ENCODE peak calls at places on chromosome 1, in ten cellular contexts. One of them, this sample, is unnamed. For H3K4me1, the result is how much of the 10 kb centered on the place peaks cover.

GRCh38 chr1:5110508-5110907 is 456.1 kb downstream of the AJAP1 start:
- DNase-seq in uterus: no peak
- DNase-seq in adrenal gland: no peak
- DNase-seq in lower lobe of right lung: no peak
- DNase-seq in left ventricle myocardium inferior: no peak
- DNase-seq in HCT116: no peak
- DNase-seq in colonic mucosa: no peak
- DNase-seq in spleen: no peak
- DNase-seq in breast epithelium: no peak
- DNase-seq in OCI-LY7: no peak
- DNase-seq in this sample: no peak

GRCh38 chr1:109399326-109399957 is 1.7 kb upstream of the SORT1 start:
- DNase-seq in uterus: no peak
- DNase-seq in adrenal gland: no peak
- DNase-seq in lower lobe of right lung: no peak
- DNase-seq in left ventricle myocardium inferior: no peak
- DNase-seq in HCT116: peak
- DNase-seq in colonic mucosa: peak
- DNase-seq in spleen: no peak
- DNase-seq in breast epithelium: no peak
- DNase-seq in OCI-LY7: peak
- DNase-seq in this sample: no peak

GRCh38 chr1:151713874-151714273 is 2.7 kb downstream of the CELF3 start:
- DNase-seq in uterus: no peak
- DNase-seq in adrenal gland: no peak
- DNase-seq in lower lobe of right lung: no peak
- DNase-seq in left ventricle myocardium inferior: no peak
- DNase-seq in HCT116: no peak
- DNase-seq in colonic mucosa: no peak
- DNase-seq in spleen: no peak
- DNase-seq in breast epithelium: no peak
- DNase-seq in OCI-LY7: no peak
- DNase-seq in this sample: no peak

GRCh38 chr1:196407358-196408041 is 200.7 kb downstream of the KCNT2 start:
- DNase-seq in uterus: no peak
- DNase-seq in adrenal gland: no peak
- DNase-seq in lower lobe of right lung: no peak
- DNase-seq in left ventricle myocardium inferior: no peak
- DNase-seq in HCT116: no peak
- DNase-seq in colonic mucosa: no peak
- DNase-seq in spleen: no peak
- DNase-seq in breast epithelium: no peak
- DNase-seq in OCI-LY7: no peak
- DNase-seq in this sample: no peak

GRCh38 chr1:159211331-159212136 is 6.9 kb downstream of the ACKR1 start:
- DNase-seq in uterus: peak
- DNase-seq in adrenal gland: peak
- DNase-seq in lower lobe of right lung: no peak
- DNase-seq in left ventricle myocardium inferior: no peak
- DNase-seq in HCT116: peak
- DNase-seq in colonic mucosa: peak
- DNase-seq in spleen: peak
- DNase-seq in breast epithelium: no peak
- DNase-seq in OCI-LY7: peak
- DNase-seq in this sample: peak

GRCh38 chr1:24742090-24742938 is 2.9 kb upstream of the CLIC4 start:
- DNase-seq in uterus: no peak
- DNase-seq in adrenal gland: no peak
- DNase-seq in lower lobe of right lung: peak
- DNase-seq in left ventricle myocardium inferior: no peak
- DNase-seq in HCT116: no peak
- DNase-seq in colonic mucosa: peak
- DNase-seq in spleen: peak
- DNase-seq in breast epithelium: no peak
- DNase-seq in OCI-LY7: peak
- DNase-seq in this sample: no peak

GRCh38 chr1:33346921-33347649 is 26.2 kb upstream of the A3GALT2 start:
- DNase-seq in uterus: peak
- DNase-seq in adrenal gland: peak
- DNase-seq in lower lobe of right lung: no peak
- DNase-seq in left ventricle myocardium inferior: no peak
- DNase-seq in HCT116: peak
- DNase-seq in colonic mucosa: peak
- DNase-seq in spleen: no peak
- DNase-seq in breast epithelium: no peak
- DNase-seq in OCI-LY7: no peak
- DNase-seq in this sample: no peak

GRCh38 chr1:151399890-151400235 is 490 bp downstream of the PSMB4 start:
- DNase-seq in uterus: peak
- DNase-seq in adrenal gland: peak
- DNase-seq in lower lobe of right lung: no peak
- DNase-seq in left ventricle myocardium inferior: no peak
- DNase-seq in HCT116: no peak
- DNase-seq in colonic mucosa: no peak
- DNase-seq in spleen: no peak
- DNase-seq in breast epithelium: no peak
- DNase-seq in OCI-LY7: peak
- DNase-seq in this sample: no peak

GRCh38 chr1:204074274-204075115 is 1.6 kb downstream of the SOX13 start:
- DNase-seq in uterus: peak
- DNase-seq in adrenal gland: peak
- DNase-seq in lower lobe of right lung: peak
- DNase-seq in left ventricle myocardium inferior: peak
- DNase-seq in HCT116: no peak
- DNase-seq in colonic mucosa: peak
- DNase-seq in spleen: peak
- DNase-seq in breast epithelium: no peak
- DNase-seq in OCI-LY7: no peak
- DNase-seq in this sample: peak

GRCh38 chr1:17201201-17202021 is 3.5 kb upstream of the PADI1 start:
- DNase-seq in uterus: peak
- DNase-seq in adrenal gland: no peak
- DNase-seq in lower lobe of right lung: peak
- DNase-seq in left ventricle myocardium inferior: no peak
- DNase-seq in HCT116: no peak
- DNase-seq in colonic mucosa: no peak
- DNase-seq in spleen: peak
- DNase-seq in breast epithelium: no peak
- DNase-seq in OCI-LY7: no peak
- DNase-seq in this sample: no peak

GRCh38 chr1:210248341-210248740 is 15.7 kb downstream of the SERTAD4 start:
- DNase-seq in uterus: no peak
- DNase-seq in adrenal gland: no peak
- DNase-seq in lower lobe of right lung: no peak
- DNase-seq in left ventricle myocardium inferior: no peak
- DNase-seq in HCT116: no peak
- DNase-seq in colonic mucosa: no peak
- DNase-seq in spleen: no peak
- DNase-seq in breast epithelium: no peak
- DNase-seq in OCI-LY7: no peak
- DNase-seq in this sample: no peak

GRCh38 chr1:157315544-157315943 is 177.3 kb upstream of the ETV3 start:
- DNase-seq in uterus: no peak
- DNase-seq in adrenal gland: no peak
- DNase-seq in lower lobe of right lung: no peak
- DNase-seq in left ventricle myocardium inferior: no peak
- DNase-seq in HCT116: no peak
- DNase-seq in colonic mucosa: no peak
- DNase-seq in spleen: no peak
- DNase-seq in breast epithelium: no peak
- DNase-seq in OCI-LY7: no peak
- DNase-seq in this sample: no peak

GRCh38 chr1:85276290-85277026 is at the start of gene BCL10:
- DNase-seq in uterus: peak
- DNase-seq in adrenal gland: peak
- DNase-seq in lower lobe of right lung: peak
- DNase-seq in left ventricle myocardium inferior: peak
- DNase-seq in HCT116: peak
- DNase-seq in colonic mucosa: peak
- DNase-seq in spleen: peak
- DNase-seq in breast epithelium: peak
- DNase-seq in OCI-LY7: peak
- DNase-seq in this sample: peak
- H3K4me1 ChIP-seq in uterus: under half
- H3K4me1 ChIP-seq in adrenal gland: under half
- H3K4me1 ChIP-seq in lower lobe of right lung: half or more
- H3K4me1 ChIP-seq in left ventricle myocardium inferior: half or more
- H3K4me1 ChIP-seq in HCT116: under half
- H3K4me1 ChIP-seq in colonic mucosa: under half
- H3K4me1 ChIP-seq in spleen: under half
- H3K4me1 ChIP-seq in breast epithelium: under half
- H3K4me1 ChIP-seq in OCI-LY7: under half
- H3K4me1 ChIP-seq in this sample: under half

DNA sequence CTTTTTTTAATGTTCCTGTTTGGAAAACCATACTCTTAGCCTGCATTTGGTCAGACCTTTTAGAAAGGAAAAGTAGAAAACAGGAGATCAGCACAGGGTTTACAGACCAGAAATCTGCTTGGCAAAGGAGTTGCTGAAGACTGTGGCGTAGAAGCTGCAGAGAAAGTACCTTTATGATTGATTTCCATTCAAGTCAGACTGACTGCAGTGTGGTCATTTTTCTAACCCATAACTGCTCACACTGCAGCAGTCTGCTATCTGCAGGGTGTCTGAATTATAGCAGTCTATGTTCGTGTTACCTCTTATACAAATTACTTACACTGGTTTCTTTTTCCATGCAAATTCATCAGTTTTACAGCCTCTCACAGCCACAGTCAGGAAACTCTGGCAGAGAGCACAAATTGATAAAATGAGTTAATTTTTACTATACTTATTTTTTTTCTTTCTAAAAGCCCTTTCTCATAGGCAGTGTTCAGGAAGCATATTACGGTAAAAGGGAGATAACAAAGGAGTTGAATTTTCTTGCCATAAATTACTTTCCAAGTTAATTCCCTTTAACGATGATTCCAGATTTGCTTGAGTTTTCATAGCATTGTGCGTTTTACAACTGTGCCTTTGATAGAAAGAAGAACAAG is 261.4 kb downstream of the NFIA start:
- DNase-seq in uterus: no peak
- DNase-seq in adrenal gland: no peak
- DNase-seq in lower lobe of right lung: no peak
- DNase-seq in left ventricle myocardium inferior: no peak
- DNase-seq in HCT116: no peak
- DNase-seq in colonic mucosa: no peak
- DNase-seq in spleen: no peak
- DNase-seq in breast epithelium: no peak
- DNase-seq in OCI-LY7: no peak
- DNase-seq in this sample: no peak
- TF ChIP-seq CTCF in uterus: no peak
- TF ChIP-seq CTCF in adrenal gland: no peak
- TF ChIP-seq CTCF in lower lobe of right lung: no peak
- TF ChIP-seq CTCF in left ventricle myocardium inferior: no peak
- TF ChIP-seq CTCF in HCT116: no peak
- TF ChIP-seq CTCF in colonic mucosa: no peak
- TF ChIP-seq CTCF in spleen: no peak
- TF ChIP-seq CTCF in breast epithelium: no peak
- TF ChIP-seq CTCF in OCI-LY7: no peak
- TF ChIP-seq CTCF in this sample: no peak

GRCh38 chr1:212608956-212609700 is 567 bp downstream of the ATF3 start:
- DNase-seq in uterus: peak
- DNase-seq in adrenal gland: peak
- DNase-seq in lower lobe of right lung: peak
- DNase-seq in left ventricle myocardium inferior: peak
- DNase-seq in HCT116: no peak
- DNase-seq in colonic mucosa: peak
- DNase-seq in spleen: peak
- DNase-seq in breast epithelium: peak
- DNase-seq in OCI-LY7: peak
- DNase-seq in this sample: peak

GRCh38 chr1:212607206-212607923 is 1.2 kb upstream of the ATF3 start:
- DNase-seq in uterus: peak
- DNase-seq in adrenal gland: peak
- DNase-seq in lower lobe of right lung: peak
- DNase-seq in left ventricle myocardium inferior: peak
- DNase-seq in HCT116: no peak
- DNase-seq in colonic mucosa: peak
- DNase-seq in spleen: no peak
- DNase-seq in breast epithelium: peak
- DNase-seq in OCI-LY7: peak
- DNase-seq in this sample: peak

GRCh38 chr1:212609701-212610574 is 1.4 kb downstream of the ATF3 start:
- DNase-seq in uterus: no peak
- DNase-seq in adrenal gland: peak
- DNase-seq in lower lobe of right lung: no peak
- DNase-seq in left ventricle myocardium inferior: no peak
- DNase-seq in HCT116: no peak
- DNase-seq in colonic mucosa: peak
- DNase-seq in spleen: no peak
- DNase-seq in breast epithelium: no peak
- DNase-seq in OCI-LY7: no peak
- DNase-seq in this sample: no peak

GRCh38 chr1:212607924-212608208 is 695 bp upstream of the ATF3 start:
- DNase-seq in uterus: no peak
- DNase-seq in adrenal gland: no peak
- DNase-seq in lower lobe of right lung: no peak
- DNase-seq in left ventricle myocardium inferior: no peak
- DNase-seq in HCT116: no peak
- DNase-seq in colonic mucosa: no peak
- DNase-seq in spleen: peak
- DNase-seq in breast epithelium: no peak
- DNase-seq in OCI-LY7: no peak
- DNase-seq in this sample: no peak

DNA sequence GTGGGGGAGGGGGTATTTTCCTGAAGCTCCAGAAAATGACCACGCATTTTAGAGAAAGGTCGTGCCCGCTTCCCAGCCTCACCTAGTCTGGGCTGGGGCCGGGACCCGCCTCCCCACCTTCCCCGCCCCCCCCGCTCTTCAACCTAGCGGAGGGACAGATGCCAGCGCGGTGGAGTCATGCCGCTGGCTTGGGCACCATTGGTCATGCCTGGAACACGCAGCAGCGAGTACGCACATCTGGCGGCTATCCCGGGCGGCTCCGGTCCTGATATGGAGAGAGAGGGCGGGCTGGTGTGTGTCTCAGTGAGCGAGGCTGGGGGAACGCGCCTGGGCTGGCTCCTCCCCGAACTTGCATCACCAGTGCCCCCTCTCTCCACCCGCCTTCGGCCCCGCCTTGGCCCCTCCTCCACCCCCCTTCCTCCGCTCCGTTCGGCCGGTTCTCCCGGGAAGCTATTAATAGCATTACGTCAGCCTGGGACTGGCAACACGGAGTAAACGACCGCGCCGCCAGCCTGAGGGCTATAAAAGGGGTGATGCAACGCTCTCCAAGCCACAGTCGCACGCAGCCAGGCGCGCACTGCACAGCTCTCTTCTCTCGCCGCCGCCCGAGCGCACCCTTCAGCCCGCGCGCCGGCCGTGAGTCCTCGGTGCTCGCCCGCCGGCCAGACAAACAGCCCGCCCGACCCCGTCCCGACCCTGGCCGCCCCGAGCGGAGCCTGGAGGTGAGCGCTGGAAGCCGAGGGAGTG is at the start of gene ATF3:
- DNase-seq in uterus: peak
- DNase-seq in adrenal gland: peak
- DNase-seq in lower lobe of right lung: peak
- DNase-seq in left ventricle myocardium inferior: peak
- DNase-seq in HCT116: peak
- DNase-seq in colonic mucosa: peak
- DNase-seq in spleen: peak
- DNase-seq in breast epithelium: peak
- DNase-seq in OCI-LY7: peak
- DNase-seq in this sample: peak
- H3K27ac ChIP-seq in uterus: peak
- H3K27ac ChIP-seq in adrenal gland: peak
- H3K27ac ChIP-seq in lower lobe of right lung: peak
- H3K27ac ChIP-seq in left ventricle myocardium inferior: peak
- H3K27ac ChIP-seq in HCT116: peak
- H3K27ac ChIP-seq in colonic mucosa: peak
- H3K27ac ChIP-seq in spleen: peak
- H3K27ac ChIP-seq in breast epithelium: peak
- H3K27ac ChIP-seq in OCI-LY7: no peak
- H3K27ac ChIP-seq in this sample: peak

GRCh38 chr1:38194486-38194885 is 147.9 kb upstream of the POU3F1 start:
- DNase-seq in uterus: no peak
- DNase-seq in adrenal gland: no peak
- DNase-seq in lower lobe of right lung: peak
- DNase-seq in left ventricle myocardium inferior: no peak
- DNase-seq in HCT116: no peak
- DNase-seq in colonic mucosa: no peak
- DNase-seq in spleen: no peak
- DNase-seq in breast epithelium: no peak
- DNase-seq in OCI-LY7: no peak
- DNase-seq in this sample: no peak
- H3K4me1 ChIP-seq in uterus: under half
- H3K4me1 ChIP-seq in adrenal gland: under half
- H3K4me1 ChIP-seq in lower lobe of right lung: under half
- H3K4me1 ChIP-seq in left ventricle myocardium inferior: under half
- H3K4me1 ChIP-seq in HCT116: under half
- H3K4me1 ChIP-seq in colonic mucosa: under half
- H3K4me1 ChIP-seq in spleen: under half
- H3K4me1 ChIP-seq in breast epithelium: under half
- H3K4me1 ChIP-seq in OCI-LY7: under half
- H3K4me1 ChIP-seq in this sample: under half

This sample was measured in heart right ventricle.